ENCODE peak calls at places on chromosomes 13 and 19, in eight cellular contexts. D is CD8-positive, alpha-beta memory T cell; X is H9; B is uterus; R is naive thymus-derived CD4-positive, alpha-beta T cell; W is effector memory CD4-positive, alpha-beta T cell; H is tibial artery; F is heart left ventricle. U is an unnamed sample.
A peak's percentile ranks its signal among the peaks of the same experiment; 100 is the strongest.

GRCh38 chr13:93145199-93145598 is 81.4 kb upstream of the GPC6 start:
- DNase-seq in D (no peak), X (peak; percentile 32), B (no peak), R (no peak), W (no peak), H (no peak), F (no peak), U (no peak)

GRCh38 chr13:99558570-99559180 is 57.4 kb downstream of the TM9SF2 start:
- DNase-seq in D (no peak), X (no peak), B (no peak), R (no peak), W (no peak), H (no peak), F (no peak), U (no peak)

GRCh38 chr19:35268546-35269424 is at the start of gene USF2:
- DNase-seq in D (peak; percentile 63), X (peak; percentile 65), B (peak; percentile 69), R (peak; percentile 67), W (peak; percentile 39), H (peak; percentile 69), F (peak; percentile 83), U (peak; percentile 62)

GRCh38 chr19:17114414-17114831 is 38.8 kb downstream of the MYO9B start:
- DNase-seq in D (no peak), X (peak; percentile 66), B (no peak), R (no peak), W (no peak), H (no peak), F (no peak), U (no peak)

GRCh38 chr13:28486144-28486543 is 8.8 kb downstream of the FLT1 start:
- DNase-seq in D (no peak), X (no peak), B (no peak), R (no peak), W (no peak), H (no peak), F (no peak), U (no peak)

GRCh38 chr19:11587973-11588631 is 9.2 kb upstream of the ZNF627 start:
- DNase-seq in D (no peak), X (no peak), B (no peak), R (no peak), W (no peak), H (no peak), F (no peak), U (no peak)

GRCh38 chr19:46271488-46272197 is 25.2 kb upstream of the HIF3A start:
- DNase-seq in D (no peak), X (no peak), B (peak; percentile 45), R (no peak), W (no peak), H (no peak), F (no peak), U (no peak)

GRCh38 chr13:113651511-113652403 is 6.2 kb downstream of the ATP4B start:
- DNase-seq in D (no peak), X (no peak), B (peak; percentile 5), R (no peak), W (no peak), H (peak; percentile 12), F (peak; percentile 16), U (no peak)

GRCh38 chr13:104460553-104460952 is 1394.3 kb upstream of the SLC10A2 start:
- DNase-seq in D (no peak), X (no peak), B (no peak), R (no peak), W (no peak), H (no peak), F (no peak), U (no peak)

GRCh38 chr13:84358601-84359000 is 476.3 kb upstream of the SLITRK1 start:
- DNase-seq in D (no peak), X (no peak), B (no peak), R (no peak), W (no peak), H (no peak), F (no peak), U (no peak)

GRCh38 chr19:10333758-10334339 is 520 bp upstream of the RAVER1 start:
- DNase-seq in D (no peak), X (no peak), B (no peak), R (no peak), W (no peak), H (no peak), F (no peak), U (no peak)

GRCh38 chr19:30064776-30065494 is 122.9 kb downstream of the URI1 start:
- DNase-seq in D (no peak), X (no peak), B (no peak), R (no peak), W (no peak), H (no peak), F (peak; percentile 15), U (no peak)

GRCh38 chr13:44951184-44951583 is 38.1 kb downstream of the NUFIP1 start:
- DNase-seq in D (no peak), X (no peak), B (no peak), R (no peak), W (no peak), H (no peak), F (no peak), U (no peak)

GRCh38 chr13:85525411-85525810 is 273.8 kb downstream of the SLITRK6 start:
- DNase-seq in D (no peak), X (no peak), B (no peak), R (no peak), W (no peak), H (no peak), F (no peak), U (no peak)

GRCh38 chr19:46748325-46749109 is 2.3 kb upstream of the STRN4 start:
- DNase-seq in D (peak; percentile 56), X (peak; percentile 84), B (peak; percentile 57), R (peak; percentile 57), W (peak; percentile 30), H (peak; percentile 78), F (peak; percentile 67), U (peak; percentile 63)

GRCh38 chr13:50412046-50412617 is 396.9 kb downstream of the KCNRG start:
- DNase-seq in D (no peak), X (no peak), B (no peak), R (no peak), W (no peak), H (no peak), F (no peak), U (no peak)

GRCh38 chr13:50419466-50419865 is 404.2 kb downstream of the KCNRG start:
- DNase-seq in D (no peak), X (no peak), B (no peak), R (no peak), W (no peak), H (no peak), F (no peak), U (no peak)

GRCh38 chr13:50414640-50415039 is 399.4 kb downstream of the KCNRG start:
- DNase-seq in D (no peak), X (no peak), B (no peak), R (no peak), W (no peak), H (no peak), F (no peak), U (no peak)

GRCh38 chr13:50417597-50417996 is 402.4 kb downstream of the KCNRG start:
- DNase-seq in D (no peak), X (no peak), B (no peak), R (no peak), W (no peak), H (no peak), F (no peak), U (no peak)

DNA sequence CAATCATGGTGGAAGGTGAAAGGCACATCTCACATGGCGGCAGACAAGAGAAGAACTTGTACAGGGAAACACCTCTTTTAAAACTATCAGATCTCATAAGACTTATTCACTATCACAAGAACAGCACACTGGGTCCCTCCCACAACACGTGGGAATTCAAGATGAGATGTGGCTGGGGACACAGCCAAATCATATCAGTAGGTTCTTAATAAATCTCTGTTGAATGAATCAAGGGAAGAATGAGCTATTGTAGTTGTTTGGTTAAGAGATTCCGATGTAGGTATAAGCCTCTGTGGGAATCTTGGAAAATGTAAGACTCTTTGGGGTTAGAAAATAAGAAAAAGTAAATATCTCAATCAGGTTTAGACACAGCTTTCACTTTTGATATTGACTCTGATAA is 400.2 kb downstream of the KCNRG start:
- DNase-seq in D (no peak), X (no peak), B (no peak), R (no peak), W (no peak), H (no peak), F (no peak), U (no peak)
- H3K27ac ChIP-seq in D (no peak overlapping the region), X (no peak overlapping the region), B (no peak overlapping the region), R (no peak overlapping the region), W (no peak overlapping the region), H (no peak overlapping the region), F (no peak overlapping the region), U (no peak overlapping the region)

DNA sequence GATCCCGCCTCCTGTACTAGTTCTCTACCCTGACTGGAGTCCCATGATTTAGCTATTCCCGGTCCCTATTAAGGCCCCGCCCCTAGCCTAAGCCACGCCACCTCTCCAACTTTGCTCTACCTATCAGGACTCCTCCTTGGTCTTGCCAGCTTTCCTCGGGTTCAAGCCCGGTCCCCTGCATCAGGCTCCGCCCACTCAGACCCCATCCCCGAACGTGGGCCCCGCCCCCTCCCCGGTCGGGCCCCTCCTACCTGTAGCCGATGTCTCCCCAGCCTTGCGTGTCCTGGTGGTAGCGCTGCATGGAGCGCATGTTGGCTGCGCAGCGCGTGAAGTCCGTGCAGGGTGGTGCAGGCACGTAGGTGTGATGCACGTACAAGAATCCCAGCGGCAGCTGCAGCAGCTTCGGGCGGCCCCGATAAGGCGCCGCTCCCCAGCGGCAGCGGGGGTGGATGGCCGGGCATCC is 7.3 kb upstream of the RASAL3 start:
- DNase-seq in D (no peak), X (peak; percentile 96), B (no peak), R (no peak), W (no peak), H (no peak), F (no peak), U (no peak)
- H3K4me1 ChIP-seq in D (peaks cover 27% of the 10 kb centered on the region), X (no peaks in the 10 kb centered on the region), B (peaks cover 8% of the 10 kb centered on the region), R (peaks cover 17% of the 10 kb centered on the region), W (peaks cover 24% of the 10 kb centered on the region), H (no peaks in the 10 kb centered on the region), F (no peaks in the 10 kb centered on the region), U (peaks cover 50% of the 10 kb centered on the region)

DNA sequence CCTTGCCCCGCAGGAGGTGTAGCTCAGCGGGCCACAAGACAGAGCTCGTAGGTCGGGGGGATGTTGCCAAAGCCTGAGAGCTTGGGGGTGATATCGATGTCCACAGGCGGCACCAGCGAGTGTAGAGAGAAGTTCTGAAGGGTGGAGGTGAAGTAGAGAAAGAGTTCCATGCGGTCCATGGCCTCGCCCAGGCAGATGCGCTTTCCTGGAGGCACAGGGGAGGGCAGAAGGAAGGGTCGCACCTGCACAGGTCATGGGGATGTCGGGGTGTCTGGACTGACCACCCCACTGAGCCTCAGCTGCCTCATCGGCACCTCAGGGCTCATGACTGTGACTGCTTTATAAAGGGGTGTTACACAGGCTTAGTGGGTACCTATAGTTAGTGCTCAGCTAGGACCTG is 37.8 kb upstream of the CYP2A13 start:
- DNase-seq in D (no peak), X (no peak), B (no peak), R (no peak), W (no peak), H (no peak), F (no peak), U (no peak)
- H3K27me3 ChIP-seq in D (no peaks in the 10 kb centered on the region), X (no peaks in the 10 kb centered on the region), B (no peaks in the 10 kb centered on the region), R (no peaks in the 10 kb centered on the region), W (no peaks in the 10 kb centered on the region), H (no peaks in the 10 kb centered on the region), F (no peaks in the 10 kb centered on the region), U (no peaks in the 10 kb centered on the region)

DNA sequence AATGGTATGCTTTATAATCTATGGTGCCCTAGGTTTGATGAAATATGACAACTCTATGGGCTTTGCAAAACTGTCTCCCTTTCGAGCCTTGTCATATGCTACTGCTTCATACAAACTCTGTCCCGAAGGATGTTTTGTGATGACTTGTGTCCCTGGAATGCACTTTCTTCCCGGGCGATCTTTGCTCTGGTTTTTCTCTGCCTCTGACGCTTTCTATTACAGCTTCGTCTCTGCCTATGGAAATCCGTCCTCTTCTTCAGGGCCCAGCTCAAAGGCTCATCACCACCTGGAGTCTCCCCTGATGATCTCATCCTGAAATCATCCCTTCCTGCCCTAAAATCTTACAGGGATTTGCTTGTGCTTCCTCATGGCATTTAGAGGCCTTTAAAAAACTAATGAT is 191.6 kb upstream of the KL start:
- DNase-seq in D (no peak), X (peak; percentile 75), B (no peak), R (no peak), W (no peak), H (no peak), F (no peak), U (no peak)
- H3K27ac ChIP-seq in D (no peak overlapping the region), X (no peak overlapping the region), B (no peak overlapping the region), R (no peak overlapping the region), W (no peak overlapping the region), H (no peak overlapping the region), F (no peak overlapping the region), U (no peak overlapping the region)

U was measured in CD4-positive, alpha-beta memory T cell.